ENCODE peak calls at places on chromosomes 16 and 17, in nine cellular contexts. F, R, I, E, J, S, U, T and K are unnamed samples.

GRCh38 chr17:40218740-40219072 is 398 bp upstream of the WIPF2 start:
- DNase-seq in F (peak; percentile 39), R (peak; percentile 32), I (peak; percentile 73), E (peak; percentile 66), J (peak; percentile 71), S (peak; percentile 53), U (peak; percentile 52), T (peak; percentile 74), K (peak; percentile 33)

GRCh38 chr16:54282202-54282922 is 4.2 kb downstream of the IRX3 start:
- DNase-seq in F (peak; percentile 71), R (no peak), I (no peak), E (peak; percentile 65), J (no peak), S (peak; percentile 68), U (no peak), T (peak; percentile 53), K (peak; percentile 54)

GRCh38 chr16:46673320-46674013 is 15.5 kb downstream of the VPS35 start:
- DNase-seq in F (peak; percentile 25), R (peak; percentile 21), I (peak; percentile 31), E (peak; percentile 42), J (peak; percentile 53), S (peak; percentile 39), U (no peak), T (peak; percentile 71), K (peak; percentile 17)

GRCh38 chr16:50459681-50460080 is 88.5 kb upstream of the NKD1 start:
- DNase-seq in F (no peak), R (no peak), I (no peak), E (no peak), J (no peak), S (no peak), U (no peak), T (no peak), K (no peak)

GRCh38 chr17:2042355-2042929 is 620 bp downstream of the OVCA2 start:
- DNase-seq in F (no peak), R (no peak), I (no peak), E (no peak), J (no peak), S (no peak), U (no peak), T (peak; percentile 32), K (no peak)

GRCh38 chr17:40022961-40023541 is 7.8 kb downstream of the CSF3 start:
- DNase-seq in F (peak; percentile 33), R (no peak), I (no peak), E (no peak), J (no peak), S (no peak), U (no peak), T (no peak), K (no peak)

GRCh38 chr17:43406676-43407645 is 8.2 kb downstream of the ARL4D start:
- DNase-seq in F (no peak), R (no peak), I (no peak), E (no peak), J (peak; percentile 69), S (no peak), U (peak; percentile 55), T (peak; percentile 86), K (no peak)

GRCh38 chr17:9520649-9521435 is 54.8 kb downstream of the STX8 start:
- DNase-seq in F (no peak), R (no peak), I (no peak), E (no peak), J (no peak), S (no peak), U (no peak), T (no peak), K (no peak)

GRCh38 chr16:19639986-19640421 is 78.0 kb downstream of the KNOP1 start:
- DNase-seq in F (no peak), R (no peak), I (no peak), E (no peak), J (no peak), S (no peak), U (no peak), T (no peak), K (no peak)

GRCh38 chr16:64428463-64428862 is 693.4 kb downstream of the CDH11 start:
- DNase-seq in F (no peak), R (no peak), I (no peak), E (no peak), J (peak; percentile 55), S (no peak), U (peak; percentile 68), T (peak; percentile 87), K (no peak)

GRCh38 chr17:11744696-11745095 is 146.4 kb downstream of the DNAH9 start:
- DNase-seq in F (no peak), R (no peak), I (no peak), E (no peak), J (no peak), S (no peak), U (no peak), T (no peak), K (no peak)

GRCh38 chr17:11739848-11740247 is 141.6 kb downstream of the DNAH9 start:
- DNase-seq in F (no peak), R (no peak), I (no peak), E (no peak), J (no peak), S (no peak), U (no peak), T (no peak), K (no peak)

GRCh38 chr17:11738151-11738550 is 139.9 kb downstream of the DNAH9 start:
- DNase-seq in F (no peak), R (no peak), I (no peak), E (no peak), J (no peak), S (no peak), U (no peak), T (no peak), K (no peak)

GRCh38 chr17:11747441-11747840 is 149.2 kb downstream of the DNAH9 start:
- DNase-seq in F (no peak), R (no peak), I (no peak), E (no peak), J (no peak), S (no peak), U (no peak), T (no peak), K (no peak)

GRCh38 chr17:11742891-11743290 is 144.6 kb downstream of the DNAH9 start:
- DNase-seq in F (no peak), R (no peak), I (no peak), E (no peak), J (no peak), S (no peak), U (no peak), T (no peak), K (no peak)
- TF ChIP-seq CTCF in F (no peak), R (no peak), I (no peak), E (no peak), J (no peak), S (no peak), U (no peak), T (no peak), K (peak; percentile 22)

DNA sequence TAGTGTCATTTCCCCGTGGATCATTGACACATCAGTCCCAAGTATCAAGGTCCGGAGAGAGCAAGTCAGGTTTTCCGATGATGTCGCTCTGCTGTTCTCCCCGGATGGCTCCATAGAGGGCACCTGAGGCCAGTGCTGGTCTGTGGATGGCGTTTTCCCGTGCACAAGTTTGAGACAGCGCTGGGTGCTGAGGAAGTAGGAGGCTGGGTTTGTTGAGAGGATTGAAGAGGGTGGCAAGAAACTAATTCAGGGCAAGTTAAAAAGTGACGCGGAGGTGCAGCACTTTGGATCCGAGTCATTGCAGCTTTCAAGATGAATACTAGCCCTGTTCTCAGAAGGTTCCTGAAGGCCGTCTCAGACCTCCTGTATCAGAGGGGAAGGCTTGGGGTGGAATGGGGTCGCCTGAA is 7.7 kb downstream of the NUBP1 start:
- DNase-seq in F (no peak), R (no peak), I (no peak), E (peak; percentile 48), J (no peak), S (no peak), U (no peak), T (no peak), K (no peak)
- TF ChIP-seq CTCF in F (no peak), R (no peak), I (no peak), E (no peak), J (no peak), S (no peak), U (no peak), T (no peak), K (no peak)

DNA sequence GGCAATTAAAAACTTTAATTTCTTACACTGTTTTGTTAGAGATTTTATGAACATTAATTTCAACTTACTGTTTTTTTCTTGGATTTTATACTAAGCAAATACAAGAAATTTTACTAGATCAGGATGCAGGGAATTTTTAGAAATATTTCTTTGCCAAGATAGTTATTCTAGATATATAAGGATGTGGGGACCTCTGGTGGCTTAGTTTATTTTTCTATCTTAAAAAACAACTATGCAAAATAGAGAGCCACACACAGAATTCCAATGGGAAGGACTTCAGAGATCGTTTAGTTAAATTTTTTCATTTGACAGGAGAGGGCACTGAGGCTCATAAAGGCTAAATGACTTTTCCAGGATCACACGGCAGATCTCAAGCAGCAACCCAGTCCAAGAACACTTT is 23.0 kb upstream of the CAPNS2 start:
- DNase-seq in F (no peak), R (no peak), I (no peak), E (no peak), J (peak; percentile 47), S (no peak), U (no peak), T (peak; percentile 72), K (no peak)
- TF ChIP-seq CTCF in F (peak; percentile 57), R (peak; percentile 42), I (peak; percentile 68), E (peak; percentile 56), J (peak; percentile 79), S (peak; percentile 63), U (no peak), T (peak; percentile 15), K (peak; percentile 41)

GRCh38 chr16:537415-538335 is 10.2 kb downstream of the CAPN15 start:
- DNase-seq in F (no peak), R (no peak), I (no peak), E (no peak), J (no peak), S (no peak), U (no peak), T (no peak), K (no peak)

GRCh38 chr16:536746-537145 is 9.2 kb downstream of the CAPN15 start:
- DNase-seq in F (no peak), R (no peak), I (no peak), E (no peak), J (no peak), S (no peak), U (no peak), T (no peak), K (no peak)

GRCh38 chr16:540645-541340 is 13.3 kb downstream of the CAPN15 start:
- DNase-seq in F (no peak), R (no peak), I (no peak), E (no peak), J (no peak), S (no peak), U (no peak), T (no peak), K (no peak)

GRCh38 chr16:543301-544164 is 16.0 kb downstream of the CAPN15 start:
- DNase-seq in F (no peak), R (no peak), I (no peak), E (no peak), J (no peak), S (no peak), U (no peak), T (no peak), K (no peak)

DNA sequence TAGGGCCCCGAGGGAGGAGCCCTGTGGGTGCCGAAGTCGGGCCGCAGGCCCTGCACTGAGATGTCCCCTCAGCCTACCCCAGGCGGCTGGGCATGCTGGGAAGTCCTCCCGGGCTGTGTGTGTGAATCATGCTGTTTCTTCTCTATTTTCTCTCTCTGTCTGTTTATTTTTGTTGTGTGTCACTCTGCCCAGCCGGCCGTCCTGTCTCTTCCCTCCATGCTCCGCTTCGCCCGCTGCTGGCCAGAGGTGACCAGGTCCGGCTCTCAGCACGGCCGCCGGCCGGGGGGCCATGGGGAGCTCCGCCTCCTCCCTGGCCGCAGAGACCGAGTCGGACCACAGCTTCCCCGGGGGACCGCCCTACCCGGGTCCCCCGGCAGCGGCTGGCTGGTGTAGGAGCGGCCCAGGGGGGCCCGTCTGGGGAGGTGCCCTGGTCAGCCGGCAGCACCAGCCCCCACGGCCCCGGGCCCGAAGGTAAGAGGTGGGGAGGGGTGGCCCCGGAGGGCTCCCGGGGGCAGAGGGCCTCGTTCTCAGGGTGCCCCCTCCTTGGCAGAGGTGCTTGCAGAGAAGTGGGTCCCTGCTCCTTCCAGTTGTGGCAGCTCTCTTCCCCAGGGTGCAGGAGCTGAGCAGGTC is 12.5 kb downstream of the CAPN15 start:
- DNase-seq in F (no peak), R (no peak), I (no peak), E (no peak), J (peak; percentile 25), S (no peak), U (no peak), T (peak; percentile 30), K (no peak)
- TF ChIP-seq CTCF in F (no peak), R (no peak), I (no peak), E (no peak), J (no peak), S (no peak), U (no peak), T (no peak), K (no peak)